ENCODE peak calls at places on chromosomes 6 and 20, in six cellular contexts. Z is neural progenitor cell, G is tibial artery, E is HepG2, A is pancreas, U is A673. R is an unnamed sample. For H3K4me1, the result is how much of the 10 kb centered on the place peaks cover.

GRCh38 chr6:75115501-75115900 is 90.4 kb downstream of the COL12A1 start:
- DNase-seq in E (no peak), G (no peak), Z (peak), A (no peak), U (no peak), R (no peak)

GRCh38 chr6:144265390-144265789 is 19.7 kb upstream of the UTRN start:
- DNase-seq in E (peak), U (peak), G (no peak), Z (peak), A (no peak), R (no peak)

GRCh38 chr6:50815436-50816114 is 3.1 kb upstream of the TFAP2B start:
- DNase-seq in G (no peak), A (no peak), U (peak), E (no peak), Z (no peak), R (no peak)

GRCh38 chr6:159044899-159045727 is at the start of gene TAGAP:
- DNase-seq in E (no peak), G (peak), A (no peak), Z (no peak), U (no peak), R (no peak)

GRCh38 chr20:37803476-37804307 is 99.2 kb upstream of the VSTM2L start:
- DNase-seq in A (no peak), Z (no peak), U (no peak), G (no peak), E (no peak), R (no peak)

GRCh38 chr6:96089173-96089572 is 73.4 kb downstream of the FUT9 start:
- DNase-seq in G (no peak), E (peak), A (peak), U (peak), Z (peak), R (no peak)

GRCh38 chr6:8137529-8137939 is 35.2 kb upstream of the EEF1E1 start:
- DNase-seq in G (no peak), E (peak), U (no peak), A (no peak), Z (no peak), R (no peak)

GRCh38 chr6:140855520-140855919 is 1277.2 kb upstream of the GJE1 start:
- DNase-seq in Z (no peak), A (no peak), E (no peak), G (no peak), U (no peak), R (no peak)

GRCh38 chr6:158475344-158476302 is 84.3 kb upstream of the TMEM181 start:
- DNase-seq in Z (peak), G (no peak), U (peak), E (no peak), A (peak), R (no peak)

GRCh38 chr20:37524859-37525708 is 2.6 kb downstream of the BLCAP start:
- DNase-seq in U (no peak), Z (no peak), E (no peak), A (no peak), G (no peak), R (no peak)

GRCh38 chr6:52361945-52362442 is at the start of gene PAQR8:
- DNase-seq in E (no peak), U (peak), Z (peak), G (peak), A (peak), R (peak)

GRCh38 chr6:68040312-68040778 is 594.7 kb upstream of the ADGRB3 start:
- DNase-seq in Z (peak), E (no peak), A (no peak), G (no peak), U (no peak), R (no peak)

GRCh38 chr20:17611290-17611539 is 41.3 kb downstream of the DSTN start:
- DNase-seq in Z (no peak), E (no peak), U (no peak), A (no peak), G (peak), R (no peak)

GRCh38 chr20:6519556-6519955 is 247.9 kb upstream of the BMP2 start:
- DNase-seq in A (no peak), U (no peak), G (no peak), Z (no peak), E (no peak), R (no peak)

GRCh38 chr6:2503816-2504494 is 246.8 kb downstream of the MYLK4 start:
- DNase-seq in G (no peak), E (peak), Z (no peak), U (no peak), A (no peak), R (no peak)

GRCh38 chr6:2507016-2507415 is 243.7 kb downstream of the MYLK4 start:
- DNase-seq in Z (no peak), G (no peak), A (no peak), U (no peak), E (no peak), R (no peak)

GRCh38 chr6:2504495-2505064 is 246.1 kb downstream of the MYLK4 start:
- DNase-seq in A (no peak), E (no peak), G (no peak), Z (no peak), U (no peak), R (no peak)

GRCh38 chr6:2507638-2508037 is 243.1 kb downstream of the MYLK4 start:
- DNase-seq in U (no peak), Z (no peak), G (no peak), E (no peak), A (no peak), R (no peak)

GRCh38 chr6:2505624-2506023 is 245.1 kb downstream of the MYLK4 start:
- DNase-seq in U (peak), Z (peak), G (no peak), A (no peak), E (no peak), R (no peak)
- TF ChIP-seq CTCF in U (peak), Z (peak), G (no peak), A (no peak), E (peak), R (no peak)

DNA sequence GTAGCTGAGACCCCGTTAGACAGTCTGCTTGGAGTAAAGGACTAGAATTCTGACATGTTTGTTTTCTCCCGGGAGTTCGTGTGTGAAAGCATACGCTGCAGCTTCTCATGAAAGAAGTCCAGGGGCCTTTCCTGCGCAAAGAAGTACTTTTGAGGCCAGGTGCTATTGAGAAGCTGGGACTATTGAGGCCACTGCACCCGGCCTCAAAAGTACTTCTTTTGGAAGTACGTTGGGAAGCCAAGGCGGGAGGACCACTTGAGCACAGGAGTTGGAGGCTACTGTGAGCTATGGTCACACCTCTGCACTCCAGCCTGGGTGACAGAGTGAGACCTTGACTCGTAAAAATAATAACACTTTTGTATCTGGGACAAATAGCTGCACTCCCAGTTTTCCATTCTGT is 12.5 kb downstream of the STK35 start:
- DNase-seq in A (no peak), U (no peak), G (no peak), E (no peak), Z (no peak), R (no peak)
- H3K4me1 ChIP-seq in A (under half), U (under half), G (under half), E (under half), Z (under half), R (under half)

DNA sequence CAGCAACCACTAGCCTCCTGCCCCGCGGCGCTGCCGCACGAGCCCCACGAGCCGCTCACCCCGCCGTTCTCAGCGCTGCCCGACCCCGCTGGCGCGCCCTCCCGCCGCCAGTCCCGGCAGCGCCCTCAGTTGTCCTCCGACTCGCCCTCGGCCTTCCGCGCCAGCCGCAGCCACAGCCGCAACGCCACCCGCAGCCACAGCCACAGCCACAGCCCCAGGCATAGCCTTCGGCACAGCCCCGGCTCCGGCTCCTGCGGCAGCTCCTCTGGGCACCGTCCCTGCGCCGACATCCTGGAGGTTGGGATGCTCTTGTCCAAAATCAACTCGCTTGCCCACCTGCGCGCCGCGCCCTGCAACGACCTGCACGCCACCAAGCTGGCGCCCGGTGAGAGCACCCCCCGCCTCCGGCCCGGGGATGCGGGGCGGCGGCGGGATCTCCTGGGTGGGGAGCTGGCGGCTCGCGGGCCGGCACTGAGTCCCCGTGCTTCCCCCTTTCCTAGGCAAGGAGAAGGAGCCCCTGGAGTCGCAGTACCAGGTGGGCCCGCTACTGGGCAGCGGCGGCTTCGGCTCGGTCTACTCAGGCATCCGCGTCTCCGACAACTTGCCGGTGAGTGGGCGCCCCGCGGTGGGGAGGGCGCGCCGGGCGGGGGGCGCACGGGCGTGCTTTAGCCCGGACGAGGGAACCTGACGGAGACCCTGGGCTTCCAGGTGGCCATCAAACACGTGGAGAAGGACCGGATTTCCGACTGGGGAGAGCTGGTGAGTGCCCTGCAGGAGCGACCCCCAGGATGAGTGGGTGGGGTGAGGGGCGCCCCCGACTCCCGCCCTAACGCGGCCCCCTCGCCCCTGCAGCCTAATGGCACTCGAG is 555 bp downstream of the PIM1 start:
- DNase-seq in E (no peak), Z (peak), A (no peak), U (peak), G (peak), R (no peak)
- TF ChIP-seq CTCF in E (peak), Z (peak), A (no peak), U (peak), G (peak), R (peak)

GRCh38 chr6:111862314-111862713 is 10.9 kb downstream of the FYN start:
- DNase-seq in A (no peak), Z (no peak), U (no peak), E (no peak), G (no peak), R (no peak)
- H3K4me1 ChIP-seq in A (under half), Z (half or more), U (under half), E (under half), G (under half), R (under half)

DNA sequence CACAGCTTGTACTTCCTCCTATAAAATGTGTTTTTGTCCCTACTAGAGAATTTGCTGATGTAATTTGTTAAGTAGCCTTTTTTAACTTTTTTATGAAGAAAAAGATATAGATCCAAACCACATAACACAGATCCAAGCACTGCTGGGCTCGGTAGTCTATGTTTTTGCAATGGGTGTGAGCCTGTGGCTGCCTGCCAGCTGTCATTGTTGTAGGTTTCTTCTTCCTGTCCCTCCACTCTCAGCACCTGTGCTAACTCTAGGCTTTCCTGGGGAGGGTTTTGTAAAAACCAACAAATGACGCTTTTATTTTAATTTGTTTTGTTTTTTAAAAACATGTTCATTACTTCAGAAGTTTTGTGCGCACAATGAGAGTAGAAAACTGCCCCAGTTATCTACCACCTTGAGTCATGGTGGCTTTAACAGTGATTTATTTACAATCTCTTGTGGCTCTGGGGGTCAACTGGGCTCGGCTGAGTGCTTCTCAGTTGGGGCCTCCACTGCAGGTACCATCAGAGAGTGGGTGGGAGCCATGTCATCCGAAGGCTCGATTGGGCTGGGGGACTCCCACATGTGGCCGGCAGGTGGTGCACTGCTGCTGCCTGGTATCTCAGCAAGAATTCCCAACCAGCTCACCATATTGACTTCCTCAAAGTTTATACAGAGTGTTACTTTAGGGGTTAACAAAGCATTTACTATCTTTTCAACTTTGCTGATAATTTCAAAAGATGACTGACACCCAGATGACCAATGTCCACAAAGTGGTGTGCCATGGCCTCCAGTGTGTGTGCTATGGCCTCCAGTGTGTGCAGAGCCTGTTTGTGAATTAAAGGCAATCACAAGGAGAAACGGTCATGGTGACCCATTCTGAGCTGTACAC is 3.0 kb upstream of the CCR6 start:
- DNase-seq in A (no peak), U (no peak), Z (no peak), E (no peak), G (no peak), R (no peak)
- TF ChIP-seq CTCF in A (no peak), U (peak), Z (no peak), E (peak), G (no peak), R (no peak)

GRCh38 chr6:128280960-128281359 is 239.4 kb downstream of the PTPRK start:
- DNase-seq in G (no peak), E (peak), U (no peak), Z (peak), A (no peak), R (no peak)
- H3K4me1 ChIP-seq in G (under half), E (under half), U (under half), Z (under half), A (under half), R (under half)